ENCODE peak calls at places on chromosomes 1 and 21, in five cellular contexts. I is AG08396; S is A549; F is CD8-positive, alpha-beta memory T cell; B is uterus. V is an unnamed sample.

GRCh38 chr1:30462826-30463425 is 260.5 kb downstream of the MATN1 start:
- DNase-seq in F (no peak), B (no peak), I (no peak), S (no peak), V (peak)

GRCh38 chr1:205247130-205247921 is 19.6 kb downstream of the TMCC2 start:
- DNase-seq in F (no peak), I (peak), S (no peak), B (peak), V (no peak)

GRCh38 chr1:161071886-161072371 is 2.2 kb upstream of the ARHGAP30 start:
- DNase-seq in S (peak), I (peak), F (peak), B (no peak), V (no peak)

GRCh38 chr1:60914982-60915381 is 167.4 kb upstream of the NFIA start:
- DNase-seq in S (no peak), B (no peak), I (no peak), F (no peak), V (no peak)

GRCh38 chr21:43313939-43314405 is 113.0 kb downstream of the SIK1 start:
- DNase-seq in S (no peak), B (no peak), F (no peak), I (no peak), V (no peak)

GRCh38 chr1:39638965-39639332 is 494 bp downstream of the HEYL start:
- DNase-seq in B (no peak), F (no peak), I (no peak), S (no peak), V (no peak)

GRCh38 chr21:42309753-42310213 is 5.4 kb downstream of the TFF3 start:
- DNase-seq in F (peak), B (no peak), S (peak), I (peak), V (no peak)

GRCh38 chr21:15219866-15220265 is 155.1 kb upstream of the NRIP1 start:
- DNase-seq in S (no peak), B (no peak), I (no peak), F (no peak), V (no peak)

GRCh38 chr1:63326106-63326472 is 3.7 kb downstream of the FOXD3 start:
- DNase-seq in I (no peak), B (no peak), F (no peak), S (no peak), V (no peak)

GRCh38 chr1:180498594-180498993 is 3.8 kb downstream of the ACBD6 start:
- DNase-seq in F (no peak), B (no peak), S (no peak), I (no peak), V (no peak)